ENCODE peak calls at places on chromosome 18, in seven cellular contexts. N, T, B, H, Z, V and R are unnamed samples.

GRCh38 chr18:50857694-50858093 is 21.2 kb upstream of the ME2 start:
- DNase-seq in H (no peak), Z (no peak), B (no peak), N (no peak), V (no peak), T (no peak), R (no peak)

GRCh38 chr18:42520074-42520473 is 565.0 kb downstream of the PIK3C3 start:
- DNase-seq in B (no peak), V (peak), Z (no peak), H (no peak), N (no peak), T (no peak), R (no peak)

GRCh38 chr18:67282796-67283195 is 233.7 kb downstream of the DSEL start:
- DNase-seq in V (no peak), T (no peak), B (peak), N (peak), Z (no peak), H (no peak), R (peak)

GRCh38 chr18:77865853-77866252 is 616.2 kb downstream of the GALR1 start:
- DNase-seq in T (no peak), H (no peak), Z (no peak), N (no peak), V (no peak), B (no peak), R (no peak)

GRCh38 chr18:45231606-45232005 is 383.7 kb upstream of the SLC14A2 start:
- DNase-seq in B (no peak), N (no peak), V (no peak), T (no peak), Z (no peak), H (no peak), R (peak)

GRCh38 chr18:73431620-73432019 is 563.8 kb upstream of the NETO1 start:
- DNase-seq in V (no peak), Z (no peak), B (no peak), N (no peak), H (no peak), T (no peak), R (no peak)

GRCh38 chr18:42310956-42311355 is 355.9 kb downstream of the PIK3C3 start:
- DNase-seq in B (peak), V (no peak), Z (no peak), N (no peak), T (no peak), H (peak), R (peak)

GRCh38 chr18:55506074-55506473 is 81.9 kb downstream of the TCF4 start:
- DNase-seq in N (no peak), V (no peak), T (no peak), B (no peak), Z (no peak), H (no peak), R (no peak)

GRCh38 chr18:75070235-75070624 is 138.7 kb downstream of the PTGR3 start:
- DNase-seq in N (no peak), Z (no peak), T (no peak), B (no peak), V (no peak), H (no peak), R (no peak)
- H3K4me3 ChIP-seq in N (no peak), Z (peak), T (no peak), B (no peak), V (no peak), H (peak), R (no peak)

GRCh38 chr18:58659691-58660090 is 11.6 kb upstream of the MALT1 start:
- DNase-seq in Z (no peak), N (no peak), T (no peak), H (no peak), V (no peak), B (no peak), R (no peak)

GRCh38 chr18:58660915-58661314 is 10.3 kb upstream of the MALT1 start:
- DNase-seq in T (no peak), Z (no peak), N (no peak), V (no peak), B (no peak), H (no peak), R (no peak)

GRCh38 chr18:58662118-58662517 is 9.1 kb upstream of the MALT1 start:
- DNase-seq in B (no peak), Z (no peak), H (no peak), V (no peak), T (no peak), N (no peak), R (no peak)

GRCh38 chr18:58657494-58657893 is 13.8 kb upstream of the MALT1 start:
- DNase-seq in T (no peak), N (no peak), Z (no peak), V (no peak), B (no peak), H (no peak), R (no peak)

GRCh38 chr18:58661423-58661822 is 9.8 kb upstream of the MALT1 start:
- DNase-seq in T (no peak), Z (no peak), H (no peak), B (peak), N (no peak), V (peak), R (peak)
- TF ChIP-seq CTCF in T (no peak), Z (no peak), H (peak), B (peak), N (peak), V (peak), R (peak)

GRCh38 chr18:63178526-63178880 is 141.1 kb downstream of the BCL2 start:
- DNase-seq in N (no peak), V (peak), B (peak), H (peak), T (peak), Z (no peak), R (no peak)

GRCh38 chr18:63180971-63181376 is 138.6 kb downstream of the BCL2 start:
- DNase-seq in H (no peak), B (no peak), T (no peak), Z (no peak), N (no peak), V (no peak), R (no peak)

GRCh38 chr18:63179422-63179821 is 140.1 kb downstream of the BCL2 start:
- DNase-seq in H (no peak), B (no peak), Z (no peak), T (no peak), V (no peak), N (no peak), R (no peak)

GRCh38 chr18:63181706-63182105 is 137.9 kb downstream of the BCL2 start:
- DNase-seq in V (no peak), N (no peak), T (no peak), H (no peak), Z (no peak), B (no peak), R (no peak)

GRCh38 chr18:63180333-63180732 is 139.2 kb downstream of the BCL2 start:
- DNase-seq in N (no peak), H (no peak), V (no peak), Z (no peak), B (no peak), T (no peak), R (no peak)
- H3K4me3 ChIP-seq in N (no peak), H (no peak), V (no peak), Z (no peak), B (no peak), T (no peak), R (no peak)

DNA sequence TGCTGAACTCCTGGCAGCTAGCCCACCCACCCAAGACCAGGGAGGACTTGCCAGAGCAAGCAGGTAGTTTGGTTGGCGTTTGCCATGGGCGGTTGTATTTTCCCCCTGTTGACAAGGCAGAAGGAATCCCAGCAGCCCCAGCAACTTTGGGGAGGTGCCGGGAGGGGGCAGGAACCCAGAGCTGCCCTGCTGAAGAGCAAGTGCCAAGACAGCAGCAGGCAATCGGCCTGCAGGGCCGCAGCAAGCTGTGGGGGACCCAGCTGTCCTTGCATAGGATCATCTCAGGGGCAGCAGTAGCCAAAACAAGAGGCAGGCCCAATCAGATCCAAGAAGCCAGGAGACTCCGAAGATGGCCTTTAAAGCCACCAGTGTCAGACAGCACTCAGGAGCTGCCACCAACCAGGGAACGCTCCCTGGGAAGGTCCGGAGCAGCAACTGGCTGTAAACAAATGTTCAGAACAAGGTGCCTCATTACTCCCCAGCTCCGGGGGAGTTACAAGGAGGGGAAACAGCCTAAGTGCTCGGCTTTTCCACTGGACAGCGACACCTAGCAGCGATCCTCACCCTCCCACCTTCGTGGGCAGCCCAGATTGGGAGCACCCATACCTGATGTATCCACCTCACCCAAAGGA is 2.1 kb downstream of the ST8SIA5 start:
- DNase-seq in B (no peak), Z (no peak), N (no peak), T (no peak), H (peak), V (no peak), R (no peak)
- TF ChIP-seq CTCF in B (no peak), Z (no peak), N (no peak), T (no peak), H (peak), V (peak), R (no peak)

GRCh38 chr18:5295231-5295920 is at the start of gene ZBTB14:
- DNase-seq in Z (peak), H (peak), B (peak), V (peak), N (no peak), T (peak), R (peak)

GRCh38 chr18:5294618-5295230 is 802 bp downstream of the ZBTB14 start:
- DNase-seq in Z (peak), N (no peak), B (peak), H (peak), T (peak), V (no peak), R (peak)

GRCh38 chr18:5296706-5297320 is 1.3 kb upstream of the ZBTB14 start:
- DNase-seq in N (no peak), T (peak), B (peak), V (peak), H (peak), Z (peak), R (peak)

GRCh38 chr18:5297582-5297981 is 2.1 kb upstream of the ZBTB14 start:
- DNase-seq in H (no peak), N (no peak), B (no peak), V (no peak), Z (no peak), T (no peak), R (no peak)

DNA sequence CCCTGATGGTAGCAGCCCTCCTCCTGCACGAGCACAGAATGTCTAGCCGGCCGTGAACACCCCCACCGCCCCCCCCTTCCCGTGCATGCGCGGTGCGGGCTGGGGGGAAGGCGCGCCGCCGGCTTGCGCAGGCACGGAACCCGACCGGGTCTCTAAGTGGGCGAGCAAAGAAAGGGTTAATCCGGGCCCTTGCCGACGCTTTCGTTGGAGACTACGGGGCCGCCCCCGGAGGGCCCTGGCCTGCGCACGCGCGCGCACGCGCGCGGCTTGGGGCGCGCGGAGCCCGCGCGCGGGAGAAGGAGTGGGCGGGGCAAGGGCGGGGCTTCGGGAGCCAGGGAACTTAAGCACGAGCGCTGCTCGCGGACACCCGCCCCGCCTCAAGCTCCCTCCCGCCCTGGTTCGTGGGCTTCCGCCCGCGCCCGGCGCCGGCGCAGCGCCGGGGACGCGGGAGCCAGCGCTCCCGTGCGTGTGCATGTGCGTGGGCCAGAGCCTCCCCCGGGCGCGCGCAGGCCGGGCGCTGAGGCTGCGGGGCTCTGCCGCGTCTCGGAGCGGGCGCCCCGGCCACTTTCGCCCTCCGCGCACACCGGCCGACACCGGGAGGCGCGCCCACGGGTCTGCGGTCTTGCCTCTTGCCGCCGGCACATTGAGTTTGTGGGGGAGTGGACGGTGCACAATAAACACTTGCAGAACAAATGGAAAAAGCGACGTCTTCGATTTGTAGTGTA is 617 bp upstream of the ZBTB14 start:
- DNase-seq in V (peak), B (peak), H (peak), T (peak), N (peak), Z (peak), R (peak)
- H3K4me3 ChIP-seq in V (peak), B (peak), H (peak), T (peak), N (peak), Z (peak), R (peak)

GRCh38 chr18:39162013-39162412 is 1596.4 kb upstream of the CELF4 start:
- DNase-seq in T (no peak), Z (no peak), N (no peak), V (no peak), B (no peak), H (no peak), R (no peak)
- TF ChIP-seq CTCF in T (no peak), Z (no peak), N (no peak), V (no peak), B (no peak), H (no peak), R (no peak)

GRCh38 chr18:74457743-74458465 is 796 bp upstream of the DIPK1C start:
- DNase-seq in N (no peak), H (peak), Z (no peak), B (no peak), V (no peak), T (no peak), R (no peak)
- H3K4me3 ChIP-seq in N (no peak), H (peak), Z (no peak), B (no peak), V (no peak), T (no peak), R (no peak)

GRCh38 chr18:21134895-21135294 is 23.3 kb upstream of the ROCK1 start:
- DNase-seq in B (peak), T (no peak), H (no peak), V (no peak), Z (no peak), N (no peak), R (peak)
- TF ChIP-seq CTCF in B (peak), T (peak), H (peak), V (peak), Z (peak), N (peak), R (peak)

GRCh38 chr18:9405130-9405529 is 70.2 kb upstream of the RALBP1 start:
- DNase-seq in H (no peak), T (no peak), B (no peak), Z (no peak), N (no peak), V (no peak), R (no peak)
- H3K4me3 ChIP-seq in H (no peak), T (no peak), B (no peak), Z (no peak), N (no peak), V (no peak), R (no peak)